ENCODE peak calls at places on chromosomes 1 and 21, in four cellular contexts. X is NB4, C is IMR-90, L is testis. E is an unnamed sample.

GRCh38 chr1:30589083-30589482 is 134.3 kb downstream of the MATN1 start:
- DNase-seq in X (no peak), C (no peak), L (no peak), E (no peak)

GRCh38 chr1:58620259-58620658 is 43.2 kb upstream of the TACSTD2 start:
- DNase-seq in L (no peak), X (no peak), C (no peak), E (no peak)

GRCh38 chr1:16151200-16151708 is 4.6 kb downstream of the EPHA2 start:
- DNase-seq in X (peak; percentile 66), C (peak; percentile 63), L (peak; percentile 53), E (no peak)

GRCh38 chr1:172286629-172287076 is 133.8 kb upstream of the C1orf105 start:
- DNase-seq in X (peak; percentile 14), C (peak; percentile 86), L (peak; percentile 42), E (peak; percentile 55)

GRCh38 chr1:36576118-36576517 is 93.4 kb upstream of the CSF3R start:
- DNase-seq in L (peak; percentile 74), C (peak; percentile 19), X (peak; percentile 51), E (no peak)

GRCh38 chr1:225866061-225866844 is 15.9 kb downstream of the TMEM63A start:
- DNase-seq in L (no peak), X (peak; percentile 95), C (peak; percentile 88), E (no peak)

GRCh38 chr1:100100202-100100601 is 32.5 kb downstream of the SASS6 start:
- DNase-seq in C (peak; percentile 82), X (no peak), L (no peak), E (no peak)

GRCh38 chr1:115404936-115405335 is 66.9 kb upstream of the NGF start:
- DNase-seq in L (no peak), C (no peak), X (no peak), E (no peak)

GRCh38 chr1:62912028-62912638 is 128.2 kb downstream of the ATG4C start:
- DNase-seq in L (no peak), X (peak; percentile 18), C (peak; percentile 26), E (no peak)

GRCh38 chr1:106954830-106955229 is 101.6 kb upstream of the PRMT6 start:
- DNase-seq in L (no peak), X (no peak), C (no peak), E (no peak)

GRCh38 chr1:203153051-203153988 is 22.3 kb downstream of the MYBPH start:
- DNase-seq in L (no peak), X (no peak), C (no peak), E (no peak)

GRCh38 chr1:183605904-183606303 is 15.6 kb upstream of the NCF2 start:
- DNase-seq in C (no peak), L (no peak), X (no peak), E (no peak)

GRCh38 chr1:149849947-149850360 is 49.4 kb upstream of the BOLA1 start:
- DNase-seq in X (peak; percentile 44), L (no peak), C (no peak), E (peak; percentile 12)

GRCh38 chr21:44010429-44010828 is 1.7 kb upstream of the TRAPPC10 start:
- DNase-seq in C (no peak), X (peak; percentile 66), L (no peak), E (no peak)

GRCh38 chr21:44011774-44012473 is at the start of gene TRAPPC10:
- DNase-seq in L (peak; percentile 86), X (peak; percentile 90), C (peak; percentile 80), E (peak; percentile 61)

GRCh38 chr21:44013380-44014088 is 1.4 kb downstream of the TRAPPC10 start:
- DNase-seq in X (peak; percentile 83), C (peak; percentile 4), L (no peak), E (no peak)

GRCh38 chr21:44011123-44011773 is 861 bp upstream of the TRAPPC10 start:
- DNase-seq in L (peak; percentile 41), X (no peak), C (no peak), E (no peak)

DNA sequence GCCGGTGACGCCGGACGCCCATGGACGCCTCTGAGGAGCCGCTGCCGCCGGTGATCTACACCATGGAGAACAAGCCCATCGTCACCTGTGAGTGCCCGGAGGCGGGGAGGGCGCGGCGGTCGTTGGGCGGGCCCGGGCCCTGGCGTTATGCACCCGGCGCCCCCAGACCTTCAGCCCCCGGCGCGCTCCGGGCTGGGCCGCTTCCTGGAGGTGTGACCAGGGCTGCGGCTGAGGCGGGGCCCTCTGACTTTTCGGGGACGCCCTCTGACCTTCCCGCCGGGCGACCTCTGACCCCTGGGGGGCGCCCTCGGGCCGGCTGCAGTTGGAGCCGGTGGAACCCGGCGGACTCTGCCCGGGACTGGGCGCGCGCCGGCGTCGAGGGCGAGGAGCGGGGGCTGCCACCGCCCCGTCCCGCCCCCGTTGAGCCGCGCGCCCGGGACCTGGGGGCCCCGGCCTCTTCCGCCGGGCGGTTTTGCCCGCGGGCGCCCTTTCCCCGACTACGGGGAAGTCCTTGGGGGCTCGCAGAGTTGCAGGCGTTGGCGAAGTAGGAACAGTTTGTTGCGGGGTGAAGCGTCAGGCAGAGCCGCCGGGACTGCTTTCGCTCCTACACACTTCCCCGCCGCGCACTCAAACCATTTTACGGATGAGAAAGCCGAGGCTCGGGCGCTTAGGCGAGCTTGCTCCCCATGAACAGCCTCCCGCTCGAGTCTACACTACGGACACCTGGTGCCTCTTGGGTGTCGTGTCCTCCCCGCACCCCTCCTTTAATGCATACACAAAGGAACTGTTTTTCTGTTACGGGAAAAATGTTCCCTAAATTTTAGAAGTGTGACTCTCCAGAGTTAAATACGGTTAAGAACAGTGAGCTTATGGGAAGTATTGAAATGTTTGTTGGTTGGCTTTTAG is 618 bp downstream of the TRAPPC10 start:
- DNase-seq in L (peak; percentile 77), C (peak; percentile 13), X (peak; percentile 89), E (peak; percentile 92)
- TF ChIP-seq CTCF in L (peak; percentile 7), C (peak; percentile 10), X (no peak), E (no peak)

GRCh38 chr21:33380483-33380998 is 22.7 kb upstream of the IFNGR2 start:
- DNase-seq in X (peak; percentile 98), L (peak; percentile 94), C (peak; percentile 96), E (peak; percentile 98)
- TF ChIP-seq POLR2A in X (no peak), L (no peak), C (peak; percentile 84), E (no peak)

DNA sequence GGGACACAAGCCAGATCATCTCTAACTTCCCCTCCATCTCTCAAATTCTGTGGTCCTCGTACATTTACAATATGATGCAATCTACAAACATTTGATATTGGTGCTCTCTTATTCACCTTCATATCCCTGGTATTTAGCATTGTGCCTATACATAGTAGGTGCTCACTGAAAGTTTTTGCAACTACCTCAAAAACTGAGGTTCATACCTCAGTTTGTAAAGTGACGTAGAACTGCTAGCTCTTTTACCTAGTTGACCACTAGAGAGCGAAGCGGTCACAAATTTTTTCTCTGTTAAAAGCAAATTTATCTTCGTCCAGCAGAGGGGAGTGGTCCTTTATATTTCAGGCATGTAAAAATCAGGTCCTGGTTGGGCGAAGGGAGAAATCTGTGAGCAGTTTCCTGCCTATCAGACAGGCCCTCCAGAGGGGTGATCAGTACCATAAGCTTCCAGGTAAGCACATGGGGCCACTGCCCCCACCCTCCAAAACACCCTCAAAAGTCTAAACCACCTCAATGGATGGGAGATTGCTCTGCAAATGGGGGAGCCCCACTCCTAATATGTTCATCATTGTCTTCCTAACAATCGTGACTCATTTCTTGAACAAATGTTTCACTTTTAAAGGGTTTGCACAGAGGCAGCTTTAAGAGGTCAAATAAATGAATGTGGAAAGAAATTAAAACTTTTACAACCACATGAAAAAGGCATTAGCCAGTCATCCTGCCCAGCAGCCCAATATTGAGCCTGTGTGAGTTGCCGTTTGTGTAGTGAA is 10.6 kb upstream of the HLCS start:
- DNase-seq in L (peak; percentile 36), X (peak; percentile 72), C (peak; percentile 75), E (peak; percentile 33)
- H3K4me3 ChIP-seq in L (no peak overlapping the region), X (no peak overlapping the region), C (no peak overlapping the region), E (no peak overlapping the region)

DNA sequence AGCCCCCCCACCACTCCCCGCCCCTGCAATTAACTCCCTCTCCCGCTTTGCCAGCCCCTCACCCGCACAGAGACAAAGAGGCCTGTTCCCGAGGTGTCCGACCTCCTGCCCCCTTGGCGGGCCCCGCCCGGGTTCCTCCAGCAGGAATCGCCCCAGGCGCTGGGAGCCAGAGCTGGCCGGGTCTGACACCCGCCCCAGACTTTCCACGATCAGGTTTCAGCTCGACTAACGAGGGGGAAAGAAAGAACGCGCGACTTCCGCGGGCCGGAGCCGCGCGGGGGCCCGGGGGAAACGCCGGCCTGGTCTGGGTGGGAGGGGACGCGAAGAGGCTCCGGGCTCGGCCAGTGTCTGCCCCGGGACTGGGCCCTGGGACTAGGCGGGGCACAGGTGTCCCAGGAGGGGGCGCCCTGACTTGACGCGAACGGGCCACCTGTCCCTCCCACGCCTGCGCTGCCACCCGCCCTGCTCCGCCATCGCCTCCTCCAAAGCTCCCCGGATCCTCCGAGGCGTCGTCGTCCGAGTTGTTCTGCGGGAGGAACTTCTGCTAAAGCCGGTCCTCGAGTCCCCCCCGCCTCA is 36.3 kb upstream of the HHAT start:
- DNase-seq in X (no peak), L (peak; percentile 73), C (no peak), E (peak; percentile 30)
- TF ChIP-seq CTCF in X (no peak), L (no peak), C (no peak), E (no peak)

E was measured in lower leg skin.